ENCODE peak calls at places on chromosomes 6 and 20, in eight cellular contexts. S is cardiac fibroblast; C is H4; J is foreskin fibroblast; F is T-helper 9 cell; H is activated naive CD8-positive, alpha-beta T cell treated with anti-CD3 and anti-CD28 coated beads, Interleukin-2, amount 10 ng/mL, durations not matched to agents 7 days and 5 days; D is stimulated activated CD8-positive, alpha-beta memory T cell treated with anti-CD3 and anti-CD28 coated beads, Interleukin-2, amount 100 ng/mL, for 48 hours; E is activated T-cell treated with anti-CD3 and anti-CD28 coated beads for 1 hour. Y is an unnamed sample.

GRCh38 chr6:129575378-129576118 is 134.4 kb downstream of the ARHGAP18 start:
- DNase-seq in D (no peak), F (no peak), S (peak; percentile 75), E (no peak), J (peak; percentile 53), H (no peak), C (peak; percentile 45), Y (no peak)

GRCh38 chr6:141953072-141953471 is 179.7 kb upstream of the GJE1 start:
- DNase-seq in S (no peak), H (no peak), E (no peak), C (no peak), D (no peak), F (no peak), J (no peak), Y (no peak)

GRCh38 chr20:22382742-22383141 is 201.6 kb downstream of the FOXA2 start:
- DNase-seq in C (no peak), E (no peak), J (no peak), D (no peak), H (no peak), S (peak; percentile 71), F (no peak), Y (no peak)

GRCh38 chr20:4929686-4930397 is 71.5 kb downstream of the SLC23A2 start:
- DNase-seq in F (no peak), D (no peak), H (no peak), C (no peak), E (no peak), J (no peak), S (peak; percentile 43), Y (no peak)

GRCh38 chr20:17650301-17650761 is 31.7 kb downstream of the RRBP1 start:
- DNase-seq in H (peak; percentile 9), D (no peak), S (no peak), F (no peak), E (no peak), C (no peak), J (no peak), Y (no peak)

GRCh38 chr6:135693971-135694370 is 157.5 kb upstream of the PDE7B start:
- DNase-seq in D (no peak), F (no peak), E (no peak), J (no peak), H (no peak), S (no peak), C (no peak), Y (no peak)

GRCh38 chr6:36135053-36135731 is 4.9 kb downstream of the MAPK13 start:
- DNase-seq in E (no peak), J (no peak), H (no peak), C (no peak), F (no peak), S (no peak), D (no peak), Y (no peak)

GRCh38 chr20:35870541-35871307 is 83.6 kb downstream of the SCAND1 start:
- DNase-seq in H (no peak), C (no peak), D (no peak), J (no peak), F (no peak), E (no peak), S (peak; percentile 52), Y (no peak)